ENCODE peak calls at places on chromosomes 7 and 10, in seven cellular contexts. One of them, this sample, is unnamed.

GRCh38 chr10:31619410-31620095 is 300.5 kb downstream of the ZEB1 start:
- DNase-seq in A549: no peak
- DNase-seq in prostate gland: no peak
- DNase-seq in transverse colon: no peak
- DNase-seq in GM12878: no peak
- DNase-seq in adrenal gland: no peak
- DNase-seq in fibroblast of lung: no peak
- DNase-seq in this sample: no peak

GRCh38 chr7:17844514-17845196 is 95.6 kb downstream of the SNX13 start:
- DNase-seq in prostate gland: peak; percentile 27
- DNase-seq in GM12878: no peak
- DNase-seq in A549: no peak
- DNase-seq in adrenal gland: no peak
- DNase-seq in transverse colon: no peak
- DNase-seq in fibroblast of lung: peak; percentile 2
- DNase-seq in this sample: peak; percentile 15

GRCh38 chr10:13705526-13706169 is 118.9 kb downstream of the PRPF18 start:
- DNase-seq in transverse colon: no peak
- DNase-seq in prostate gland: no peak
- DNase-seq in A549: no peak
- DNase-seq in GM12878: no peak
- DNase-seq in adrenal gland: no peak
- DNase-seq in fibroblast of lung: peak; percentile 49
- DNase-seq in this sample: peak; percentile 37

GRCh38 chr10:28532223-28532508 is 752 bp upstream of the WAC start:
- DNase-seq in prostate gland: no peak
- DNase-seq in adrenal gland: peak; percentile 79
- DNase-seq in GM12878: no peak
- DNase-seq in fibroblast of lung: peak; percentile 61
- DNase-seq in transverse colon: no peak
- DNase-seq in A549: no peak
- DNase-seq in this sample: no peak

GRCh38 chr10:30647089-30647488 is 17.5 kb upstream of the LYZL2 start:
- DNase-seq in adrenal gland: no peak
- DNase-seq in prostate gland: no peak
- DNase-seq in transverse colon: no peak
- DNase-seq in A549: no peak
- DNase-seq in GM12878: no peak
- DNase-seq in fibroblast of lung: no peak
- DNase-seq in this sample: no peak

GRCh38 chr7:44608916-44609648 is 2.7 kb downstream of the OGDH start:
- DNase-seq in fibroblast of lung: no peak
- DNase-seq in A549: peak; percentile 17
- DNase-seq in transverse colon: no peak
- DNase-seq in adrenal gland: no peak
- DNase-seq in prostate gland: no peak
- DNase-seq in GM12878: no peak
- DNase-seq in this sample: no peak

GRCh38 chr10:34612446-34612845 is 202.7 kb downstream of the PARD3 start:
- DNase-seq in transverse colon: no peak
- DNase-seq in adrenal gland: no peak
- DNase-seq in prostate gland: no peak
- DNase-seq in A549: no peak
- DNase-seq in fibroblast of lung: no peak
- DNase-seq in GM12878: no peak
- DNase-seq in this sample: no peak

GRCh38 chr7:94620703-94621118 is 35.2 kb downstream of the SGCE start:
- DNase-seq in transverse colon: peak; percentile 42
- DNase-seq in A549: peak; percentile 79
- DNase-seq in adrenal gland: peak; percentile 96
- DNase-seq in fibroblast of lung: peak; percentile 95
- DNase-seq in prostate gland: peak; percentile 46
- DNase-seq in GM12878: peak; percentile 89
- DNase-seq in this sample: peak; percentile 93

GRCh38 chr10:110530131-110530831 is 32.6 kb downstream of the DUSP5 start:
- DNase-seq in prostate gland: peak; percentile 17
- DNase-seq in adrenal gland: no peak
- DNase-seq in GM12878: no peak
- DNase-seq in fibroblast of lung: peak; percentile 60
- DNase-seq in A549: peak; percentile 88
- DNase-seq in transverse colon: no peak
- DNase-seq in this sample: peak; percentile 72

GRCh38 chr10:113880236-113880635 is 25.8 kb downstream of the NHLRC2 start:
- DNase-seq in transverse colon: no peak
- DNase-seq in GM12878: no peak
- DNase-seq in A549: peak; percentile 17
- DNase-seq in fibroblast of lung: no peak
- DNase-seq in prostate gland: no peak
- DNase-seq in adrenal gland: no peak
- DNase-seq in this sample: peak; percentile 40

GRCh38 chr7:29467193-29467592 is 96.4 kb upstream of the PRR15 start:
- DNase-seq in A549: no peak
- DNase-seq in transverse colon: peak; percentile 37
- DNase-seq in GM12878: no peak
- DNase-seq in fibroblast of lung: no peak
- DNase-seq in adrenal gland: no peak
- DNase-seq in prostate gland: no peak
- DNase-seq in this sample: no peak

GRCh38 chr10:94138391-94138790 is 144.7 kb downstream of the PLCE1 start:
- DNase-seq in adrenal gland: no peak
- DNase-seq in A549: no peak
- DNase-seq in GM12878: no peak
- DNase-seq in prostate gland: no peak
- DNase-seq in transverse colon: no peak
- DNase-seq in fibroblast of lung: peak; percentile 43
- DNase-seq in this sample: peak; percentile 48

GRCh38 chr7:19982841-19983835 is 209.7 kb upstream of the TMEM196 start:
- DNase-seq in prostate gland: peak; percentile 9
- DNase-seq in adrenal gland: peak; percentile 85
- DNase-seq in GM12878: peak; percentile 38
- DNase-seq in A549: peak; percentile 69
- DNase-seq in fibroblast of lung: peak; percentile 89
- DNase-seq in transverse colon: peak; percentile 46
- DNase-seq in this sample: peak; percentile 82

GRCh38 chr7:43942997-43943701 is 16.9 kb downstream of the UBE2D4 start:
- DNase-seq in adrenal gland: no peak
- DNase-seq in A549: no peak
- DNase-seq in GM12878: no peak
- DNase-seq in fibroblast of lung: no peak
- DNase-seq in prostate gland: no peak
- DNase-seq in transverse colon: peak; percentile 33
- DNase-seq in this sample: no peak

GRCh38 chr7:128790297-128791037 is 1.3 kb upstream of the CCDC136 start:
- DNase-seq in transverse colon: no peak
- DNase-seq in A549: no peak
- DNase-seq in adrenal gland: no peak
- DNase-seq in prostate gland: no peak
- DNase-seq in fibroblast of lung: no peak
- DNase-seq in GM12878: no peak
- DNase-seq in this sample: no peak

GRCh38 chr10:15124190-15124589 is 27.0 kb downstream of the RPP38 start:
- DNase-seq in fibroblast of lung: no peak
- DNase-seq in A549: no peak
- DNase-seq in transverse colon: no peak
- DNase-seq in GM12878: no peak
- DNase-seq in adrenal gland: no peak
- DNase-seq in prostate gland: no peak
- DNase-seq in this sample: no peak

GRCh38 chr7:125241548-125241947 is 311.9 kb upstream of the POT1 start:
- DNase-seq in transverse colon: no peak
- DNase-seq in A549: no peak
- DNase-seq in GM12878: no peak
- DNase-seq in fibroblast of lung: no peak
- DNase-seq in adrenal gland: no peak
- DNase-seq in prostate gland: no peak
- DNase-seq in this sample: no peak

GRCh38 chr7:125246706-125247105 is 317.1 kb upstream of the POT1 start:
- DNase-seq in A549: no peak
- DNase-seq in transverse colon: no peak
- DNase-seq in GM12878: no peak
- DNase-seq in adrenal gland: no peak
- DNase-seq in fibroblast of lung: no peak
- DNase-seq in prostate gland: no peak
- DNase-seq in this sample: no peak
- TF ChIP-seq CTCF in A549: no peak
- TF ChIP-seq CTCF in transverse colon: no peak
- TF ChIP-seq CTCF in GM12878: no peak
- TF ChIP-seq CTCF in adrenal gland: no peak
- TF ChIP-seq CTCF in fibroblast of lung: no peak
- TF ChIP-seq CTCF in prostate gland: no peak
- TF ChIP-seq CTCF in this sample: no peak

GRCh38 chr10:119209050-119209735 is 1.8 kb downstream of the GRK5 start:
- DNase-seq in prostate gland: no peak
- DNase-seq in A549: peak; percentile 41
- DNase-seq in adrenal gland: peak; percentile 84
- DNase-seq in GM12878: no peak
- DNase-seq in transverse colon: peak; percentile 60
- DNase-seq in fibroblast of lung: peak; percentile 86
- DNase-seq in this sample: peak; percentile 69

GRCh38 chr10:119209736-119210355 is 2.5 kb downstream of the GRK5 start:
- DNase-seq in adrenal gland: no peak
- DNase-seq in prostate gland: no peak
- DNase-seq in fibroblast of lung: peak; percentile 55
- DNase-seq in transverse colon: no peak
- DNase-seq in GM12878: no peak
- DNase-seq in A549: no peak
- DNase-seq in this sample: peak; percentile 23

GRCh38 chr10:119210633-119211032 is 3.3 kb downstream of the GRK5 start:
- DNase-seq in adrenal gland: no peak
- DNase-seq in fibroblast of lung: no peak
- DNase-seq in prostate gland: no peak
- DNase-seq in transverse colon: no peak
- DNase-seq in A549: no peak
- DNase-seq in GM12878: no peak
- DNase-seq in this sample: no peak

GRCh38 chr10:119211176-119211575 is 3.8 kb downstream of the GRK5 start:
- DNase-seq in transverse colon: no peak
- DNase-seq in adrenal gland: no peak
- DNase-seq in prostate gland: no peak
- DNase-seq in GM12878: no peak
- DNase-seq in A549: no peak
- DNase-seq in fibroblast of lung: peak; percentile 95
- DNase-seq in this sample: peak; percentile 73

DNA sequence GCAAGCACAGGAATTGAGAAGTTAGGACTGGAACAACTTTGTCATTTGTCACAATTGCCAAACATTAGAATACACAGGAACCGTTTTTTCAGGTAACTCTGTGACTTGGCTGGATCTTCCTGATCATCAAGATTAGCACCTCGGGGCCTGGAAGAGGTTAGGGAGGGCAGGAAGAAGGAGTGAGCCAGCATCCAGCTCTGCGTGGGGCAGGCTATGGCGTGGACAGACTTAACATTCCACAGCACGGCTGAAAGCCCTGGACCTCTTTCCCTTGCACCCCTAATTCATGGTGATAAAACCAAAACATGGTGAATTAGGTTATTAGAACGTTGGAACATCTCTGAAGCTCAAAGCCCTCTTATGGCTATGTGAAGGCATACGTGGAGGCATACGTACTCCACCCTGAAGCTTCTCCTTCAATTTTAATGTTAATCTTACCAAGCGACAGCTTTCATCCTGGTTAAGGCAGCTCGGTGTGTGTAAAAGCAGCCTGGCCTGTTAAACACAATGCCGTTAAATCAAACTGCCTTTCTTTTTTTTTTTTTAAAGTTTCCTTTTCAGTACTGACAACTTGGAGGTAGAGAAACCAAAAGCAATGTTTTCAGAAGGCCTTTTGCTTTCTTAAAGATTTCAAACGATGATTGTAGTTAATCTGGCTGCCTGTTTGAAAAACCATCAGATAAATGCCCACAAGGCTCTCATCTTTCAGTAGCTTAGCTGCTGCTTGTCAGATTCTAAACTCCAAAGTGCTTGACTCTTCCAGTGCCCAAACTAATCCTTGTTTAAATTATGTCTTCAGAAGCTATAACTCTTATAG is 4.5 kb downstream of the GRK5 start:
- DNase-seq in prostate gland: no peak
- DNase-seq in GM12878: no peak
- DNase-seq in A549: no peak
- DNase-seq in adrenal gland: no peak
- DNase-seq in transverse colon: no peak
- DNase-seq in fibroblast of lung: no peak
- DNase-seq in this sample: peak; percentile 32
- H3K4me3 ChIP-seq in prostate gland: no peak overlapping the region
- H3K4me3 ChIP-seq in GM12878: peak overlapping the region; percentile 73
- H3K4me3 ChIP-seq in A549: no peak overlapping the region
- H3K4me3 ChIP-seq in adrenal gland: no peak overlapping the region
- H3K4me3 ChIP-seq in transverse colon: peak overlapping the region; percentile 1
- H3K4me3 ChIP-seq in fibroblast of lung: peak overlapping the region; percentile 15
- H3K4me3 ChIP-seq in this sample: no peak overlapping the region

DNA sequence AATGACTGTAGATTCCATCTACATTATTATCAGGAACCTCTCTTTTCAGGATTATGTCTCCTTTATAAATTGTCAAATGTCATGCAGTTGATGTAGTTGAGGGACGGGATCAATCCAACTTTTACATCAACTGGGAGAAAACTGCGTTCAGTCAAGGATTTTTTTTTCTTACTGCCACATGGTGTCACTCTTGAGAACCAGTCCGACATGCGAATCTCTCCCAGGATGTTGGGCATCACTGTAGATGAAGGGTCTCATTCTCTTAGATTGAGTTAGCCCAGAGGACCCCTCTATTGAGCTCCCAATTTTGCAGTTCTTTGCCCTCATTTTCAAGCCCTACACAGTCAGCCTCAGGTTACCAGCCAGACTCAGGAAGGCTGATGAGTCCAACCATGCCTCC is 120.3 kb upstream of the PTPRZ1 start:
- DNase-seq in prostate gland: no peak
- DNase-seq in adrenal gland: no peak
- DNase-seq in fibroblast of lung: peak; percentile 25
- DNase-seq in A549: peak; percentile 20
- DNase-seq in transverse colon: no peak
- DNase-seq in GM12878: no peak
- DNase-seq in this sample: peak; percentile 15
- TF ChIP-seq CTCF in prostate gland: no peak
- TF ChIP-seq CTCF in adrenal gland: no peak
- TF ChIP-seq CTCF in fibroblast of lung: peak; percentile 21
- TF ChIP-seq CTCF in A549: peak; percentile 20
- TF ChIP-seq CTCF in transverse colon: no peak
- TF ChIP-seq CTCF in GM12878: peak; percentile 26
- TF ChIP-seq CTCF in this sample: peak; percentile 45

GRCh38 chr10:86349474-86349873 is 17.1 kb downstream of the GRID1 start:
- DNase-seq in prostate gland: no peak
- DNase-seq in fibroblast of lung: no peak
- DNase-seq in GM12878: no peak
- DNase-seq in adrenal gland: no peak
- DNase-seq in transverse colon: no peak
- DNase-seq in A549: peak; percentile 64
- DNase-seq in this sample: no peak

GRCh38 chr10:86350897-86351296 is 15.7 kb downstream of the GRID1 start:
- DNase-seq in adrenal gland: no peak
- DNase-seq in transverse colon: no peak
- DNase-seq in fibroblast of lung: no peak
- DNase-seq in prostate gland: no peak
- DNase-seq in GM12878: no peak
- DNase-seq in A549: no peak
- DNase-seq in this sample: no peak

GRCh38 chr10:86347856-86348255 is 18.7 kb downstream of the GRID1 start:
- DNase-seq in A549: no peak
- DNase-seq in transverse colon: no peak
- DNase-seq in adrenal gland: no peak
- DNase-seq in GM12878: no peak
- DNase-seq in prostate gland: no peak
- DNase-seq in fibroblast of lung: no peak
- DNase-seq in this sample: no peak

GRCh38 chr10:86348321-86349210 is 18.0 kb downstream of the GRID1 start:
- DNase-seq in prostate gland: no peak
- DNase-seq in transverse colon: no peak
- DNase-seq in A549: no peak
- DNase-seq in fibroblast of lung: no peak
- DNase-seq in GM12878: no peak
- DNase-seq in adrenal gland: peak; percentile 71
- DNase-seq in this sample: no peak

GRCh38 chr10:86349940-86350630 is 16.5 kb downstream of the GRID1 start:
- DNase-seq in prostate gland: no peak
- DNase-seq in fibroblast of lung: no peak
- DNase-seq in adrenal gland: no peak
- DNase-seq in transverse colon: no peak
- DNase-seq in GM12878: no peak
- DNase-seq in A549: no peak
- DNase-seq in this sample: no peak
- H3K4me3 ChIP-seq in prostate gland: no peak overlapping the region
- H3K4me3 ChIP-seq in fibroblast of lung: no peak overlapping the region
- H3K4me3 ChIP-seq in adrenal gland: no peak overlapping the region
- H3K4me3 ChIP-seq in transverse colon: no peak overlapping the region
- H3K4me3 ChIP-seq in GM12878: no peak overlapping the region
- H3K4me3 ChIP-seq in A549: no peak overlapping the region
- H3K4me3 ChIP-seq in this sample: no peak overlapping the region

This sample was measured in astrocyte of the spinal cord.